ENCODE peak calls at places on chromosomes 16 and 17, in nine cellular contexts. N is cardiac fibroblast, R is pancreas, T is uterus, I is ascending aorta, S is fibroblast of lung, V is heart right ventricle, X is fibroblast of the aortic adventitia, F is left ventricle myocardium inferior. L is an unnamed sample.
A peak's percentile ranks its signal among the peaks of the same experiment; 100 is the strongest.

GRCh38 chr17:17387017-17387416 is 83.8 kb downstream of the NT5M start:
- DNase-seq in N (no peak), R (peak; percentile 54), T (no peak), I (no peak), S (no peak), V (no peak), X (no peak), F (no peak), L (no peak)

GRCh38 chr16:87076950-87077749 is 240.0 kb downstream of the C16orf95 start:
- DNase-seq in N (peak; percentile 78), R (peak; percentile 78), T (no peak), I (no peak), S (peak; percentile 59), V (peak; percentile 29), X (peak; percentile 28), F (peak; percentile 48), L (no peak)

GRCh38 chr16:85683363-85683762 is 5.4 kb downstream of the GINS2 start:
- DNase-seq in N (no peak), R (no peak), T (no peak), I (no peak), S (no peak), V (no peak), X (no peak), F (no peak), L (no peak)

GRCh38 chr17:29763273-29763672 is 140.6 kb upstream of the CORO6 start:
- DNase-seq in N (no peak), R (no peak), T (no peak), I (no peak), S (no peak), V (no peak), X (no peak), F (no peak), L (no peak)

GRCh38 chr17:49829026-49829425 is 18.8 kb downstream of the TAC4 start:
- DNase-seq in N (no peak), R (no peak), T (no peak), I (no peak), S (no peak), V (no peak), X (no peak), F (no peak), L (no peak)

GRCh38 chr16:56197227-56197992 is 6.1 kb downstream of the GNAO1 start:
- DNase-seq in N (no peak), R (no peak), T (no peak), I (no peak), S (no peak), V (no peak), X (no peak), F (no peak), L (no peak)

GRCh38 chr16:380837-381787 is 666 bp downstream of the PGAP6 start:
- DNase-seq in N (peak; percentile 11), R (peak; percentile 59), T (no peak), I (no peak), S (no peak), V (no peak), X (no peak), F (no peak), L (no peak)

GRCh38 chr16:19389246-19389645 is 28.4 kb upstream of the TMC5 start:
- DNase-seq in N (peak; percentile 29), R (peak; percentile 71), T (no peak), I (no peak), S (no peak), V (no peak), X (peak; percentile 14), F (peak; percentile 18), L (no peak)

GRCh38 chr17:10071141-10071540 is 127.3 kb downstream of the GAS7 start:
- DNase-seq in N (no peak), R (no peak), T (peak; percentile 14), I (no peak), S (no peak), V (no peak), X (no peak), F (no peak), L (no peak)

GRCh38 chr16:66923247-66923851 is 2.0 kb downstream of the RRAD start:
- DNase-seq in N (peak; percentile 88), R (no peak), T (peak; percentile 73), I (peak; percentile 52), S (no peak), V (peak; percentile 78), X (peak; percentile 77), F (peak; percentile 71), L (peak; percentile 81)

GRCh38 chr16:59400830-59401229 is 666.7 kb upstream of the GOT2 start:
- DNase-seq in N (peak; percentile 4), R (no peak), T (no peak), I (no peak), S (no peak), V (no peak), X (no peak), F (no peak), L (no peak)

GRCh38 chr17:81512560-81512983 is at the start of gene ACTG1:
- DNase-seq in N (peak; percentile 94), R (peak; percentile 94), T (peak; percentile 96), I (peak; percentile 76), S (peak; percentile 92), V (peak; percentile 93), X (peak; percentile 91), F (peak; percentile 93), L (peak; percentile 94)

GRCh38 chr17:65485388-65486299 is 75.8 kb downstream of the AXIN2 start:
- DNase-seq in N (peak; percentile 85), R (no peak), T (no peak), I (peak; percentile 69), S (peak; percentile 18), V (no peak), X (peak; percentile 96), F (peak; percentile 43), L (no peak)

GRCh38 chr17:76700627-76701470 is 9.9 kb downstream of the MXRA7 start:
- DNase-seq in N (peak; percentile 92), R (no peak), T (peak; percentile 77), I (no peak), S (peak; percentile 77), V (peak; percentile 89), X (peak; percentile 83), F (peak; percentile 76), L (no peak)

GRCh38 chr16:66382171-66382965 is 15.9 kb downstream of the CDH5 start:
- DNase-seq in N (peak; percentile 93), R (no peak), T (no peak), I (no peak), S (peak; percentile 21), V (peak; percentile 69), X (peak; percentile 78), F (no peak), L (no peak)

GRCh38 chr16:5738586-5738985 is 641.0 kb upstream of the EEF2KMT start:
- DNase-seq in N (no peak), R (no peak), T (no peak), I (no peak), S (no peak), V (no peak), X (no peak), F (no peak), L (no peak)

GRCh38 chr17:8488931-8489330 is 53.2 kb downstream of the NDEL1 start:
- DNase-seq in N (peak; percentile 97), R (no peak), T (peak; percentile 59), I (no peak), S (peak; percentile 93), V (peak; percentile 43), X (peak; percentile 95), F (peak; percentile 48), L (no peak)
- TF ChIP-seq CTCF in N (no peak), R (no peak), T (no peak), I (peak; percentile 25), S (peak; percentile 10), V (peak; percentile 21), X (no peak), F (no peak), L (no peak)

GRCh38 chr16:81879625-81880024 is 100.5 kb downstream of the PLCG2 start:
- DNase-seq in N (no peak), R (no peak), T (no peak), I (no peak), S (no peak), V (no peak), X (no peak), F (no peak), L (no peak)
- TF ChIP-seq CTCF in N (peak; percentile 13), R (no peak), T (no peak), I (no peak), S (no peak), V (peak; percentile 34), X (no peak), F (peak; percentile 9), L (peak; percentile 6)

DNA sequence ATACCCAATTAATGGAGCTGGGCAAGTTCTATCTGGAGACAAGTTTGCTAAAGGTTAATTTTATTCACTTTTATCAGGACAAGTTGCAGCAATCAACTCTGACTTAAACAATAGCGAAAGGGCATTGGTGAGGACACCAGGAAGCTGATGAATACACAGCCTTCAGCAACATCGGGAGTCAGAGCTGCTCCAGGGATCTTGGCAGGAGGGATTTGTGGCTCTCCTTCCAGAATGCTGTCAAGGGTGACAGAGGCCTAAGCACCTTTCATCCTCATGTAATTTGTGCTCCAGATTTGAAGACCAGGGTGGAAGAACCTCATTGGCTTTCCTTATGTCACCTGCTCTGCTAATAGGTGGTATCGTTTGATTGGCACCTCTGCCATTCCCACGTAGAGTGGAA is 485.6 kb downstream of the NPIPA7 start:
- DNase-seq in N (no peak), R (no peak), T (no peak), I (no peak), S (no peak), V (no peak), X (no peak), F (no peak), L (no peak)
- TF ChIP-seq CTCF in N (no peak), R (no peak), T (no peak), I (no peak), S (no peak), V (no peak), X (no peak), F (no peak), L (no peak)

GRCh38 chr17:43679401-43679800 is 17.7 kb upstream of the MEOX1 start:
- DNase-seq in N (no peak), R (no peak), T (no peak), I (no peak), S (no peak), V (no peak), X (no peak), F (no peak), L (no peak)

GRCh38 chr17:43689814-43690213 is 28.1 kb upstream of the MEOX1 start:
- DNase-seq in N (no peak), R (no peak), T (no peak), I (no peak), S (no peak), V (no peak), X (no peak), F (no peak), L (no peak)

GRCh38 chr17:43679911-43680310 is 18.2 kb upstream of the MEOX1 start:
- DNase-seq in N (no peak), R (no peak), T (no peak), I (no peak), S (no peak), V (no peak), X (no peak), F (no peak), L (no peak)

DNA sequence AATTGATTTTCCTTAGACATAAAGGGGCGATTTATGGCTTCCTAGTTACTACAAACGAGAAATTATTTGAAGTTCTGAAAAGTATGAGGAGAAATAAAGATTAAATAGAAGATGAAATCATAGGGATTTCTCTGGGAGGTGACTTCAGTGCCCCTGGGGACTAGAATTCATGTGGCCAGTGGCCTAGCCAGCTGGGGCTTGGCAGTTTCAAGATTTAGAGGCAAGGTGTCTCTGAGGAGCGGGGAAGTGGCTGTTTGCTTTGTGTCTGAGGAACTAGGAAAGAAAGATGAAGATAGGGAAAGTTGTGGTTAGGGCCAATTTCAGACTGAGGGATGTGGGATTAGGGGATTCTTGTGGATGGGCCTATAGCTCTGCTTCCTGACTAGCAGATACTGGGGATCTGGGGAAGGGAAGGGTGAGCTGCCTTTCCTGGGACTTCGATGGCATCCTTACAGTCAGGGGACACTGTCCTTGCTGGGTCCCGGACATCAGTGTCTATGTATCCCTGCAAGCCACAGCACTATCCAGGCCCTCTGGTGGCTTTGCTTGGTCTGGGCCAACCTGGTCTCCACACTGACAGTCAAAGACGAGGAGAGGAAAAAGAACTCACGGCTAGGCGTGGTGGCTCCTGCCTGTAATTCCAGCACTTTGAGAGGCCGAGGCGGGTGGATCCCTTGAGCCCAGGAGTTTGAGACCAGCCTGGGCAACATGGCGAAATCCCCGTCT is 22.4 kb upstream of the MEOX1 start:
- DNase-seq in N (no peak), R (no peak), T (no peak), I (no peak), S (no peak), V (no peak), X (no peak), F (no peak), L (no peak)
- TF ChIP-seq CTCF in N (no peak), R (no peak), T (no peak), I (no peak), S (no peak), V (no peak), X (no peak), F (no peak), L (no peak)

L was measured in D721Med.